ENCODE peak calls at places on chromosome 11, in six cellular contexts. S is right cardiac atrium, W is D341Med, M is posterior cingulate gyrus, J is NCI-H2227 treated with DMSO at 0.1 percent for 48 hours, X is NCI-H1105 treated with DMSO at 0.1 percent for 48 hours. L is an unnamed sample.

GRCh38 chr11:99911116-99911515 is 776.0 kb upstream of the ARHGAP42 start:
- DNase-seq in S (no peak), W (peak), M (no peak), X (no peak), J (no peak), L (no peak)

GRCh38 chr11:74019860-74020259 is 11.0 kb upstream of the UCP3 start:
- DNase-seq in J (no peak), M (no peak), S (no peak), W (no peak), X (no peak), L (no peak)

GRCh38 chr11:1223346-1224108 is 661 bp downstream of the MUC5B start:
- DNase-seq in W (peak), S (peak), M (no peak), X (no peak), J (no peak), L (peak)

GRCh38 chr11:130404727-130405126 is 23.7 kb downstream of the ADAMTS8 start:
- DNase-seq in X (no peak), S (no peak), J (no peak), M (no peak), W (no peak), L (no peak)

GRCh38 chr11:9037963-9038362 is 34.2 kb upstream of the NRIP3 start:
- DNase-seq in W (no peak), M (no peak), J (no peak), S (no peak), X (no peak), L (no peak)

GRCh38 chr11:71127806-71128205 is 124.6 kb downstream of the SHANK2 start:
- DNase-seq in M (no peak), S (no peak), J (no peak), X (no peak), W (no peak), L (no peak)

GRCh38 chr11:30025396-30026139 is 8.7 kb upstream of the KCNA4 start:
- DNase-seq in S (no peak), W (no peak), M (no peak), X (no peak), J (no peak), L (no peak)

GRCh38 chr11:87173185-87174039 is 135.7 kb downstream of the TMEM135 start:
- DNase-seq in W (no peak), X (peak), S (no peak), J (no peak), M (no peak), L (no peak)

GRCh38 chr11:2752204-2752772 is 52.5 kb upstream of the KCNQ1OT1 start:
- DNase-seq in X (no peak), M (no peak), J (no peak), W (no peak), S (peak), L (no peak)

L was measured in SK-N-SH.